ENCODE peak calls at places on chromosomes 2 and 18, in seven cellular contexts. M is HCT116, R is GM12878, S is HepG2, T is K562, F is H1, Z is SK-N-SH. I is an unnamed sample.

GRCh38 chr2:100213595-100213994 is 71.2 kb upstream of the AFF3 start:
- DNase-seq in S (no peak), M (no peak), R (no peak), F (no peak), T (no peak), Z (no peak), I (no peak)

GRCh38 chr2:190896477-190896876 is 15.9 kb downstream of the GLS start:
- DNase-seq in Z (no peak), M (no peak), R (no peak), F (no peak), T (peak), S (no peak), I (no peak)

GRCh38 chr18:7645756-7646155 is 78.6 kb downstream of the PTPRM start:
- DNase-seq in S (no peak), Z (no peak), M (no peak), T (no peak), F (no peak), R (no peak), I (no peak)

GRCh38 chr2:139835101-139835500 is 1054.9 kb upstream of the NXPH2 start:
- DNase-seq in F (no peak), Z (no peak), R (no peak), M (no peak), S (no peak), T (no peak), I (no peak)

GRCh38 chr2:163774862-163775261 is 39.1 kb upstream of the FIGN start:
- DNase-seq in R (no peak), Z (no peak), S (no peak), F (no peak), T (no peak), M (peak), I (peak)

GRCh38 chr2:102226612-102227351 is 40.0 kb downstream of the IL1RL2 start:
- DNase-seq in T (no peak), R (no peak), M (no peak), S (no peak), Z (no peak), F (no peak), I (no peak)

GRCh38 chr2:150400849-150401248 is 86.6 kb downstream of the RND3 start:
- DNase-seq in F (no peak), S (no peak), Z (no peak), M (no peak), R (no peak), T (no peak), I (no peak)

GRCh38 chr2:19480664-19481063 is 122.2 kb upstream of the OSR1 start:
- DNase-seq in M (no peak), T (no peak), R (no peak), Z (no peak), S (no peak), F (no peak), I (no peak)

GRCh38 chr2:26840937-26841610 is 6.9 kb upstream of the DPYSL5 start:
- DNase-seq in M (peak), Z (peak), T (peak), R (no peak), S (peak), F (no peak), I (peak)

GRCh38 chr2:95043300-95043786 is 17.8 kb downstream of the MAL start:
- DNase-seq in F (no peak), Z (no peak), R (peak), M (no peak), S (no peak), T (no peak), I (no peak)

GRCh38 chr2:71453404-71454220 is at the start of gene DYSF:
- DNase-seq in M (no peak), Z (peak), R (no peak), T (peak), S (no peak), F (peak), I (peak)

GRCh38 chr2:144379891-144380311 is 140.0 kb downstream of the ZEB2 start:
- DNase-seq in F (no peak), R (no peak), T (no peak), S (no peak), M (no peak), Z (no peak), I (no peak)

GRCh38 chr2:192827735-192828134 is 633.0 kb upstream of the TMEFF2 start:
- DNase-seq in Z (no peak), F (no peak), R (no peak), M (no peak), S (no peak), T (no peak), I (no peak)

GRCh38 chr2:7792031-7792651 is 874.9 kb downstream of the RNF144A start:
- DNase-seq in T (no peak), F (no peak), Z (no peak), R (no peak), M (no peak), S (peak), I (peak)

GRCh38 chr2:96241901-96242611 is 23.7 kb downstream of the TMEM127 start:
- DNase-seq in F (no peak), Z (no peak), T (no peak), R (peak), M (no peak), S (no peak), I (no peak)

GRCh38 chr2:231488331-231488730 is 24.0 kb upstream of the NCL start:
- DNase-seq in F (no peak), M (no peak), T (no peak), Z (no peak), R (no peak), S (no peak), I (no peak)

GRCh38 chr2:98727758-98728718 is 2.9 kb downstream of the MGAT4A start:
- DNase-seq in M (no peak), S (peak), T (no peak), R (no peak), Z (no peak), F (no peak), I (no peak)

GRCh38 chr2:217125004-217125403 is 265.1 kb upstream of the TNP1 start:
- DNase-seq in R (no peak), S (no peak), Z (no peak), M (no peak), T (no peak), F (no peak), I (no peak)

GRCh38 chr18:65221115-65221514 is 529.7 kb upstream of the CDH7 start:
- DNase-seq in T (no peak), M (no peak), S (no peak), F (no peak), R (no peak), Z (no peak), I (no peak)

GRCh38 chr18:12625242-12625641 is 32.7 kb downstream of the SPIRE1 start:
- DNase-seq in S (no peak), Z (no peak), F (no peak), R (no peak), M (no peak), T (no peak), I (no peak)

GRCh38 chr2:128513416-128514283 is 195.0 kb upstream of the HS6ST1 start:
- DNase-seq in S (no peak), R (peak), Z (no peak), T (no peak), F (no peak), M (no peak), I (no peak)

GRCh38 chr2:233498126-233498525 is 68.5 kb downstream of the USP40 start:
- DNase-seq in S (no peak), T (no peak), R (no peak), F (no peak), Z (no peak), M (no peak), I (no peak)

GRCh38 chr2:173119069-173119807 is 43.6 kb downstream of the MAP3K20 start:
- DNase-seq in S (no peak), Z (no peak), T (no peak), M (no peak), F (no peak), R (no peak), I (no peak)

GRCh38 chr2:16561251-16561650 is 104.4 kb downstream of the CYRIA start:
- DNase-seq in F (no peak), S (peak), M (no peak), R (no peak), T (no peak), Z (no peak), I (no peak)

GRCh38 chr2:75102011-75102410 is 97.3 kb downstream of the TACR1 start:
- DNase-seq in Z (no peak), T (no peak), M (no peak), R (no peak), S (no peak), F (no peak), I (no peak)

GRCh38 chr2:188512456-188512855 is 220.8 kb downstream of the GULP1 start:
- DNase-seq in R (no peak), M (no peak), S (peak), Z (peak), T (peak), F (no peak), I (no peak)

GRCh38 chr2:120261387-120262006 is 8.8 kb downstream of the RALB start:
- DNase-seq in M (no peak), S (no peak), Z (no peak), R (peak), T (no peak), F (no peak), I (no peak)

GRCh38 chr2:168552450-168552856 is 96.4 kb downstream of the CERS6 start:
- DNase-seq in T (no peak), F (peak), S (no peak), R (peak), M (no peak), Z (no peak), I (no peak)

GRCh38 chr18:2223859-2224258 is 347.4 kb downstream of the METTL4 start:
- DNase-seq in M (peak), T (peak), Z (no peak), S (peak), R (no peak), F (no peak), I (peak)

GRCh38 chr2:30223413-30223874 is 7.9 kb upstream of the LBH start:
- DNase-seq in F (no peak), M (no peak), R (peak), T (no peak), Z (no peak), S (no peak), I (no peak)

DNA sequence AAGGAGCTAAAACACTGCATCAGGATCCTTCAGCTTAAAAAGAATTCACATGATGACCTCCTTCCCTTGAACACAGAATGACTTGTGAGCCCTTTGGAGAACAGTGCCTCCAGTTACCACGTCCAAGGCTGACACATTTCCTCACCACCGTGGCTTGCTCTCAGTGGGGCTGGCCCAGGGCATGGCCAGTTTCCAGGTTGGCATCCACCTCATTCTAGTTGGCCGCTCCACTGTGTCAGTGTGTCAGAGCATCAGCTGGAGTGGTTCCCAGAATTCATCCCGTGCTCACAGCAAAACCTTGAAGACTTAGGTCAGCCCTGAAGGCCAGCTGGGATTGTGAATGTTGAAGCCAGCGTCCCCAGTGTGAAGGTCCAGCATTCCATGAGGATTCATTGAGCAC is 158.5 kb downstream of the INSIG2 start:
- DNase-seq in F (no peak), T (no peak), M (no peak), R (no peak), Z (no peak), S (no peak), I (no peak)
- TF ChIP-seq JUND in F (no peak), T (no peak), M (no peak), R (no peak), Z (no peak), S (no peak), I (no peak)

GRCh38 chr2:67346718-67347407 is 50.3 kb upstream of the ETAA1 start:
- DNase-seq in S (no peak), F (no peak), R (no peak), T (no peak), Z (no peak), M (no peak), I (no peak)
- TF ChIP-seq JUND in S (no peak), F (no peak), R (no peak), T (no peak), Z (no peak), M (no peak), I (no peak)

DNA sequence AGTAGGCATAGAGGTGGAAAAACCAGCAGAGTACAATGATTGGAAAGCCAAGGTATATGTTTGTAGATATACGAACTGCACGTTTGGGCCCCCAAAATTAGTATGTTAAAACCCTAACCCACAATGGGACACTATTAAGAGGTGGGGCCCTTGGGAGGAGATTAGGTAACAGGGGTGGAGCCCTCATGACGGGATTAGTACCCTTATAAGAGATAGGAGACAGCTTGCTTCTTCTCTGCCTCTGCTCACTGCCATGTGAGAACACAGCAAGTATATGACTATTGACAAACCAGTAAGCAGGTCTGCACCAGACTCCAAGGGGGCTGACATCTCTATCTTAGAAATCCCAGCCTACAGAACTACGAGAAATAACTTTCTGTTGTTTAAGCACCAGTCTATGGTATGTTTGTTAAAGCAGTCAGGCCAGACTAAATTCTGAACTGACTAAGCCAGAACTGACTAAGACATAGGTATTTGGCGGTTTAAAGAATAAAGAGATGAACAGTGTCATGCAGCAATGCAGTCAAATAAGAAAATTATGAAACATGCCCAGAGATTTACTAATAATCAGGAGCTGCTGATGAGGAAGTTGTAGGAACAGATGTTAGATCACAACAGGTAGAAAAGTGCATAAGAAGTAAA is 182.9 kb downstream of the DYM start:
- DNase-seq in S (no peak), T (no peak), M (no peak), Z (no peak), F (no peak), R (no peak), I (no peak)
- TF ChIP-seq JUND in S (no peak), T (no peak), M (no peak), Z (no peak), F (no peak), R (no peak), I (no peak)

DNA sequence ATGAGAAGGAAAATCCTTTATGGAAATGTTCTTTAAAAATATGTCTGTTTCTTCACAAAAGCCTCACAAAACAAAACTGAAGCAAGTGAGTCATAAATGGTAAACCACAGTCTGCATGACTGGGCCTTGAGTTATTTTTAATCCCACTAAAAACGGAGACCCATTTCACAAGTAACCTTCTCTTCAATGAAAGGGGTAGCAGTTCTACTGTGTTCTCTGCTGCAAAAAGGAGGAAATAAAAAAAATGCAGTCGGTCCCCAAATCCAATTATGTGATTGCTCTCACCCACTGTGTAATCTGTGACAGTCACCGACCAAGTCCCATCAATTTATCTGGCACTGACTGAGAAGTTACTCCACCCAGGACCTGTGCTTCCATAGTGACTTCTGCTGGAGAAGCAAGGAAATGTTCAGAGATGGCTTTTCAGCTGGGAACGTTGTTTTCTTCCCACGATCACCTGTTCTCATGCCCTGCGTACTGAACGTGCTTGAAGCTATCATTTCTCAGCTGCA is 79.8 kb upstream of the TMEM200C start:
- DNase-seq in R (peak), Z (no peak), S (no peak), M (no peak), T (no peak), F (no peak), I (no peak)
- TF ChIP-seq JUND in R (peak), Z (no peak), S (no peak), M (no peak), T (no peak), F (no peak), I (no peak)

DNA sequence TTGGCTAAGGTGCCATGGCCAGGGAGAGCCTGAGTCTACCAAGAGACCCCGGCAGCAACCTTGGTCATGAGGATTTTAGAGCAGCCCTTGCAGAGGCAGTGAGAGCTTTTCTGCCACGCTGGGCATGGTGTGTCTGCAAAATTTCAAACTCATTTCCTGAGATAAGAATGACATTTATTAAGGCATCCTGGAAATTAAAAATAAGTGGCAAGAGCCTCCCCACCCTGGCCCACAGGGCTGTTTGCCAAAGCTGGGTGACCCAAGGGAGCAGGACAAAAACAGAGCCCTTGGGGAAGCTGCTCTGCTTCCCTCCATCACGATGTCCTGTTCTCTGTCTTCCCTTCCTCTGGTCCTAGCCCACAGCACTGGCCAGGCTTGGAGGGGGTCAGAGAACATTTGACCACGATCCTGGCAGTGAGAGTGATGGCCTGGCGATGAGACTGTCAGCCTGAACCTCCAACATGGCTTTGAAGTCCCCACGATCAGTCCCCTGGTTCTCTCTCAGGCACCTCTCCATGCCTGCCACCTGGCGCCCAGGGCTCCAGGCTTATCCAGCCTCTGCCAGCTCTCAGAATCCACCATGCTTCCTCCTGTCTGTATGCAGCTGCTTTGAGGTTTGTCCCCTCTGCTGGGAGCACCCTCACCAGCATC is 68.9 kb upstream of the RMDN2 start:
- DNase-seq in F (no peak), S (no peak), T (no peak), M (no peak), Z (peak), R (no peak), I (no peak)
- TF ChIP-seq JUND in F (no peak), S (no peak), T (no peak), M (no peak), Z (no peak), R (no peak), I (no peak)

GRCh38 chr18:44945847-44946490 is 265.3 kb downstream of the SETBP1 start:
- DNase-seq in Z (no peak), T (no peak), F (no peak), R (no peak), S (no peak), M (no peak), I (no peak)
- TF ChIP-seq JUND in Z (no peak), T (no peak), F (no peak), R (no peak), S (no peak), M (no peak), I (no peak)

GRCh38 chr18:31325051-31325450 is 7.1 kb downstream of the DSG1 start:
- DNase-seq in T (no peak), M (no peak), R (no peak), F (no peak), S (no peak), Z (no peak), I (no peak)
- TF ChIP-seq JUND in T (no peak), M (no peak), R (no peak), F (no peak), S (no peak), Z (no peak), I (no peak)

GRCh38 chr2:56448403-56448998 is 264.7 kb downstream of the CCDC85A start:
- DNase-seq in Z (no peak), R (no peak), S (peak), M (no peak), T (no peak), F (no peak), I (peak)
- TF ChIP-seq JUND in Z (no peak), R (no peak), S (no peak), M (no peak), T (no peak), F (no peak), I (no peak)

I was measured in T47D.